ENCODE peak calls at places on chromosomes 3 and 15, in five cellular contexts. M, J, Q, F and H are unnamed samples.

GRCh38 chr15:59691194-59691805 is 2.2 kb upstream of the BNIP2 start:
- DNase-seq in J (no peak), Q (peak; percentile 54), F (peak; percentile 33), M (no peak), H (peak; percentile 39)

GRCh38 chr3:45868213-45868612 is 18.1 kb upstream of the CCR9 start:
- DNase-seq in M (no peak), F (no peak), J (no peak), Q (no peak), H (no peak)

GRCh38 chr15:41288464-41288863 is 43.9 kb downstream of the OIP5 start:
- DNase-seq in F (no peak), J (no peak), M (no peak), Q (no peak), H (no peak)

GRCh38 chr3:77780621-77781020 is 740.7 kb downstream of the ROBO2 start:
- DNase-seq in F (no peak), M (no peak), J (no peak), Q (no peak), H (no peak)

GRCh38 chr3:11774296-11774877 is 72.3 kb downstream of the TAMM41 start:
- DNase-seq in J (no peak), M (no peak), F (no peak), Q (peak; percentile 40), H (no peak)

GRCh38 chr3:100634493-100635272 is 25.3 kb downstream of the ADGRG7 start:
- DNase-seq in Q (peak; percentile 44), M (no peak), F (no peak), J (no peak), H (no peak)

GRCh38 chr3:105866656-105867653 is 1.9 kb downstream of the CBLB start:
- DNase-seq in J (no peak), F (no peak), Q (peak; percentile 26), M (no peak), H (no peak)

GRCh38 chr3:126487151-126487771 is 11.6 kb upstream of the ZXDC start:
- DNase-seq in M (no peak), J (no peak), F (no peak), Q (peak; percentile 48), H (no peak)

GRCh38 chr15:81038975-81039607 is 38.4 kb downstream of the TLNRD1 start:
- DNase-seq in M (no peak), J (no peak), F (no peak), Q (no peak), H (no peak)

GRCh38 chr15:67543348-67543718 is 830 bp downstream of the MAP2K5 start:
- DNase-seq in F (no peak), M (no peak), J (no peak), Q (peak; percentile 27), H (no peak)

GRCh38 chr15:51649659-51650521 is 27.3 kb upstream of the DMXL2 start:
- DNase-seq in J (peak; percentile 31), Q (peak; percentile 81), F (peak; percentile 5), M (no peak), H (peak; percentile 44)

GRCh38 chr3:39318311-39318710 is 11.2 kb upstream of the CCR8 start:
- DNase-seq in Q (no peak), F (no peak), M (no peak), J (no peak), H (no peak)

GRCh38 chr3:108223928-108224327 is 1.7 kb upstream of the IFT57 start:
- DNase-seq in M (no peak), J (no peak), F (no peak), Q (no peak), H (no peak)

GRCh38 chr3:67011414-67012131 is 13.5 kb downstream of the KBTBD8 start:
- DNase-seq in J (no peak), M (no peak), Q (no peak), F (no peak), H (no peak)

GRCh38 chr3:178950676-178951075 is 120.9 kb downstream of the ZMAT3 start:
- DNase-seq in J (no peak), M (no peak), F (no peak), Q (peak; percentile 67), H (no peak)

GRCh38 chr15:89335289-89336041 is 841 bp upstream of the POLG start:
- DNase-seq in J (no peak), M (no peak), Q (peak; percentile 11), F (peak; percentile 17), H (peak; percentile 16)

GRCh38 chr3:34439796-34440195 is 641.4 kb downstream of the PDCD6IP start:
- DNase-seq in F (no peak), M (no peak), J (no peak), Q (no peak), H (no peak)

GRCh38 chr3:74267583-74268184 is 346.8 kb downstream of the CNTN3 start:
- DNase-seq in M (no peak), Q (peak; percentile 63), F (no peak), J (peak; percentile 42), H (no peak)